ENCODE peak calls at places on chromosomes 6 and 20, in four cellular contexts. J is kidney tubule cell, S is AG20443, F is left lung. N is an unnamed sample.

GRCh38 chr20:63322923-63323253 is 29.9 kb downstream of the COL20A1 start:
- DNase-seq in S (no peak), J (no peak), F (no peak), N (no peak)

GRCh38 chr6:128327890-128328289 is 192.5 kb downstream of the PTPRK start:
- DNase-seq in J (peak; percentile 26), S (no peak), F (no peak), N (no peak)

GRCh38 chr20:1015181-1015580 is 13.1 kb upstream of the RSPO4 start:
- DNase-seq in F (no peak), J (no peak), S (no peak), N (no peak)

GRCh38 chr6:144886682-144887081 is 601.5 kb downstream of the UTRN start:
- DNase-seq in J (no peak), F (no peak), S (no peak), N (no peak)

GRCh38 chr6:88502391-88502790 is 336.2 kb upstream of the CNR1 start:
- DNase-seq in J (no peak), F (no peak), S (no peak), N (no peak)

GRCh38 chr6:129698430-129698829 is 11.5 kb downstream of the ARHGAP18 start:
- DNase-seq in S (no peak), J (no peak), F (no peak), N (no peak)

GRCh38 chr6:168037242-168037641 is 39.8 kb downstream of the KIF25 start:
- DNase-seq in J (no peak), S (no peak), F (no peak), N (peak; percentile 48)

GRCh38 chr20:34251619-34252018 is 10.4 kb downstream of the ASIP start:
- DNase-seq in S (no peak), F (no peak), J (no peak), N (no peak)

GRCh38 chr6:148523051-148523450 is 180.4 kb downstream of the SASH1 start:
- DNase-seq in S (no peak), J (peak; percentile 49), F (no peak), N (no peak)

GRCh38 chr20:9955646-9956045 is 79.1 kb upstream of the ANKEF1 start:
- DNase-seq in S (no peak), F (no peak), J (peak; percentile 33), N (no peak)

GRCh38 chr6:139977887-139978332 is 603.5 kb upstream of the CITED2 start:
- DNase-seq in S (peak; percentile 54), F (no peak), J (peak; percentile 82), N (no peak)

GRCh38 chr20:24935786-24936525 is 13.1 kb upstream of the CST7 start:
- DNase-seq in S (no peak), F (no peak), J (no peak), N (no peak)

GRCh38 chr6:166933396-166933795 is 23.0 kb downstream of the RNASET2 start:
- DNase-seq in F (no peak), J (no peak), S (no peak), N (no peak)

GRCh38 chr6:37897321-37897720 is 77.8 kb downstream of the ZFAND3 start:
- DNase-seq in S (no peak), F (no peak), J (peak; percentile 20), N (no peak)

GRCh38 chr6:170114956-170115855 is 175.7 kb downstream of the DLL1 start:
- DNase-seq in F (peak; percentile 24), J (no peak), S (no peak), N (no peak)

GRCh38 chr20:22848364-22848763 is 186.7 kb upstream of the SSTR4 start:
- DNase-seq in S (no peak), J (no peak), F (no peak), N (no peak)

GRCh38 chr6:143581835-143582480 is 70.4 kb upstream of the FUCA2 start:
- DNase-seq in S (peak; percentile 30), F (no peak), J (no peak), N (no peak)

GRCh38 chr6:33815854-33816253 is 12.1 kb upstream of the MLN start:
- DNase-seq in S (peak; percentile 48), J (peak; percentile 7), F (no peak), N (no peak)

GRCh38 chr6:20213271-20213798 is 1.1 kb upstream of the MBOAT1 start:
- DNase-seq in S (no peak), J (peak; percentile 3), F (no peak), N (no peak)

GRCh38 chr6:98832282-98833100 is 1.9 kb upstream of the POU3F2 start:
- DNase-seq in S (peak; percentile 86), J (peak; percentile 81), F (no peak), N (peak; percentile 87)

GRCh38 chr6:29926795-29927427 is 15.4 kb upstream of the HLA-A start:
- DNase-seq in S (peak; percentile 62), J (peak; percentile 62), F (peak; percentile 90), N (peak; percentile 41)

GRCh38 chr6:21022343-21023107 is 488.3 kb downstream of the CDKAL1 start:
- DNase-seq in F (peak; percentile 40), S (no peak), J (peak; percentile 100), N (no peak)

GRCh38 chr6:122663981-122664380 is 53.8 kb downstream of the PKIB start:
- DNase-seq in J (no peak), S (no peak), F (no peak), N (no peak)

GRCh38 chr6:151962246-151962846 is 154.9 kb downstream of the ESR1 start:
- DNase-seq in J (peak; percentile 19), S (peak; percentile 16), F (no peak), N (no peak)

GRCh38 chr6:3610896-3611295 is 140.6 kb downstream of the PXDC1 start:
- DNase-seq in F (no peak), J (no peak), S (no peak), N (no peak)

GRCh38 chr6:127812985-127813681 is 87.7 kb downstream of the THEMIS start:
- DNase-seq in J (no peak), F (no peak), S (peak; percentile 10), N (no peak)

GRCh38 chr20:44642203-44643153 is 9.0 kb downstream of the ADA start:
- DNase-seq in S (peak; percentile 91), J (peak; percentile 93), F (peak; percentile 75), N (peak; percentile 70)

GRCh38 chr20:23047001-23047737 is 2.3 kb downstream of the THBD start:
- DNase-seq in F (no peak), S (no peak), J (peak; percentile 26), N (no peak)

GRCh38 chr6:48859562-48859961 is 603.5 kb downstream of the MMUT start:
- DNase-seq in J (no peak), F (no peak), S (no peak), N (no peak)

GRCh38 chr6:125066964-125067363 is 86.6 kb upstream of the TPD52L1 start:
- DNase-seq in S (no peak), F (no peak), J (peak; percentile 48), N (no peak)

GRCh38 chr20:35796556-35796955 is 24.7 kb downstream of the PHF20 start:
- DNase-seq in J (no peak), F (no peak), S (no peak), N (no peak)